ENCODE peak calls at places on chromosomes 7 and 10, in seven cellular contexts. Y is cardiac muscle cell, V is GM12864, K is left ventricle myocardium inferior, I is A549, X is mammary epithelial cell, U is RWPE2. P is an unnamed sample.

GRCh38 chr7:21261627-21262564 is 166.0 kb upstream of the SP4 start:
- DNase-seq in X (peak), K (no peak), V (peak), I (peak), Y (peak), U (no peak), P (peak)

GRCh38 chr10:72426982-72427381 is 72.3 kb upstream of the DNAJB12 start:
- DNase-seq in K (peak), X (no peak), I (no peak), Y (no peak), U (no peak), V (no peak), P (no peak)

GRCh38 chr7:92751902-92752901 is 84.2 kb downstream of the CDK6 start:
- DNase-seq in I (peak), K (no peak), Y (no peak), V (no peak), U (no peak), X (peak), P (peak)

GRCh38 chr10:131977323-131978096 is 4.2 kb downstream of the BNIP3 start:
- DNase-seq in U (no peak), I (no peak), Y (no peak), K (no peak), X (no peak), V (no peak), P (no peak)

GRCh38 chr7:151721694-151722093 is 155.2 kb downstream of the PRKAG2 start:
- DNase-seq in V (no peak), U (no peak), I (no peak), X (no peak), Y (no peak), K (no peak), P (no peak)

GRCh38 chr10:129853236-129853946 is 110.7 kb downstream of the EBF3 start:
- DNase-seq in I (peak), U (no peak), Y (no peak), K (no peak), X (no peak), V (no peak), P (peak)

GRCh38 chr7:130022623-130023175 is 28.5 kb downstream of the ZC3HC1 start:
- DNase-seq in Y (no peak), V (no peak), U (no peak), X (no peak), K (no peak), I (no peak), P (no peak)

GRCh38 chr10:33416209-33416608 is 81.7 kb upstream of the NRP1 start:
- DNase-seq in U (no peak), Y (no peak), K (no peak), V (no peak), I (no peak), X (no peak), P (no peak)

GRCh38 chr10:103451091-103451801 is 924 bp downstream of the CALHM2 start:
- DNase-seq in X (peak), Y (no peak), U (no peak), K (peak), I (peak), V (no peak), P (peak)

GRCh38 chr7:33854951-33855350 is 50.4 kb upstream of the BMPER start:
- DNase-seq in K (no peak), V (no peak), Y (no peak), I (no peak), X (peak), U (no peak), P (peak)

GRCh38 chr7:132049462-132050304 is 493.3 kb upstream of the PODXL start:
- DNase-seq in K (no peak), U (no peak), I (peak), V (no peak), X (no peak), Y (peak), P (peak)

GRCh38 chr10:1329622-1330021 is 273.4 kb downstream of the WDR37 start:
- DNase-seq in V (no peak), K (no peak), X (no peak), Y (no peak), I (no peak), U (no peak), P (no peak)

GRCh38 chr10:88074971-88075370 is 211.5 kb downstream of the PTEN start:
- DNase-seq in U (no peak), K (no peak), Y (no peak), V (no peak), X (no peak), I (no peak), P (no peak)

GRCh38 chr7:144018065-144018464 is 17.9 kb downstream of the OR6B1 start:
- DNase-seq in I (no peak), U (no peak), X (no peak), K (no peak), Y (no peak), V (no peak), P (no peak)

DNA sequence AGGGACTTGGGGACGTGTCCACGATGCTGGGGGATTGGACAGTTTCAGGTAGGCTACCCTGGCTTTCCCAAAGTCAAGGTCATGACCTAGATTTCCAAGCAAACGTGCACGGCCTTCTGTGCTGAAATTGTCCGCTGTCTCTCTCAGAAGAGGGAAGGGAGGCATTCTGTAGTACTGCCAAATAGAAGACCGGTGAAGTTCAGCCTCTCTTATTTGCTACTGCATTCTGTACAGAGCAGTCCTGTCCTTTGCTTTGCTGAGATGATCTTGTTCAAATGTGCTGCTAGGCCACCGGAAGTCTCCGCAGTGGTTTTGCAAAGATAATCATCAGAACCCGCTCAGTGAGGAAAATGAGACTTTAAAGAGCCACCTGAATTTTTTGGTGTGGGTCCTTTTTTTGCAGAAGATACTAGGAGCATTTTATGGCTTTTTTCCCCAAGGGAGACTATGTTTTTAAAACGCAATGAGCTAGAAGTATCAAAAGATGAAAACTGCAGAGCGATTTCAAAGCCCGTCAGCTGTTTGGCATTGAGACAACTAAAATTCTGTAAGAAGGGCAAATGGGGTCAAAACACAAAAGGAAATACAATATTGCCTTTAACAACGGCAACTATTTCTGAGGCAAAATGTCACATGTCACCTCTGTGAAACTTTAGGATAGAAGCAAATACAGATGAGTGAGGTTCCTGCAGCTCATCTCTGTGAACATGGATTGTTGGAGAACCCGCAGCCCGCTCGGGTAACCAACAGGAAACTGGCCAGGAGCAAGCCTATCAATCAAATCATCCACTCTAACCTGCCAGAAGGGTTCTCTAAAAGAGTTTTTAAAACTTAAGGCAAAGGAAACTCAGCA is 1.3 kb upstream of the NMT2 start:
- DNase-seq in I (no peak), X (no peak), K (no peak), V (no peak), U (no peak), Y (peak), P (peak)
- H3K4me3 ChIP-seq in I (no peak), X (no peak), K (peak), V (no peak), U (no peak), Y (no peak), P (no peak)

GRCh38 chr10:18162021-18162631 is 21.9 kb downstream of the CACNB2 start:
- DNase-seq in U (no peak), K (no peak), Y (no peak), V (no peak), X (no peak), I (no peak), P (no peak)
- TF ChIP-seq CTCF in U (no peak), K (no peak), Y (no peak), V (no peak), X (no peak), I (no peak), P (no peak)

GRCh38 chr7:111092406-111093160 is 1.7 kb downstream of the LRRN3 start:
- DNase-seq in I (no peak), V (no peak), U (no peak), K (no peak), Y (no peak), X (no peak), P (no peak)

GRCh38 chr7:111091623-111092370 is 870 bp downstream of the LRRN3 start:
- DNase-seq in K (no peak), X (no peak), V (no peak), I (no peak), U (no peak), Y (no peak), P (no peak)

GRCh38 chr7:111089822-111090426 is 1.0 kb upstream of the LRRN3 start:
- DNase-seq in I (peak), Y (peak), U (no peak), V (no peak), K (no peak), X (peak), P (peak)

GRCh38 chr7:111088328-111088727 is 2.6 kb upstream of the LRRN3 start:
- DNase-seq in V (no peak), U (no peak), K (no peak), X (no peak), Y (no peak), I (no peak), P (no peak)

DNA sequence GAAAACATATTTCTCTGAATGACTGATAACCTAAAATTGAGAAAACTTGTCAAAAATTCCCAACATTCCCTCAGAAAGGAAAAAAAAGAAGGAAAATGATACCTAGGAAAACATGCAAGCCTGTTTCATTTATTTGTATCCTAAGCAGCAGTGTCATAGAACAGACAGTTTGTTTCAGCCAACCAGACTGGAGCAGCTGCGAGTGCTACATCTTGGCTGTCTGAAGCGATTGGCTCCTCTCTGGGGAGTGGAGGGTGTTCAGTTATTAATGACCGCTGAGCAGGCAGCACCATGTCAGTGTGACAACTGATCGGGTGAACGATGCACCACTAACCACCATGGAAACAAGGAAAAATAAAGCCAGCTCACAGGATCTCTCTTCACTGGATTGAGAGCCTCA is at the start of gene LRRN3:
- DNase-seq in Y (peak), K (peak), V (no peak), X (no peak), I (no peak), U (no peak), P (peak)
- H3K4me3 ChIP-seq in Y (peak), K (peak), V (no peak), X (no peak), I (no peak), U (no peak), P (peak)

DNA sequence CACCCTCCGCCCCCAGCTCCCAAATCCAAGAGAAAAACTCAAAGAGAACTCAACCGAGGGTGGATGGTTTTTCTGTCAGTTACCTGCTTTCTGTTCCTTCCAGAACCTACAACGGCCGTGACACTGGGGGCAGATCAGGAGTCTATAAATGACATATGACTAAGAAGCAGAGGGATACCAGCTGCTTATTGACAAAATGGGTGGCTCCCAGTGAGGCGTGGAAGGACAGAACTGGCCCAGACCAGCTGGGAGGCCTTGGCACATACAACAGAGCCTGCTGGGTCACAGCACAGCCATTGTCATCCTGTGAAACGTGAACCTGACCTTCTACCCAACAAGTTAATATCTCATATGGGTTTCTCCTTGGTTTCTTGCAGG is 84.3 kb upstream of the ADRB1 start:
- DNase-seq in U (no peak), Y (no peak), K (no peak), V (peak), X (no peak), I (peak), P (no peak)
- TF ChIP-seq CTCF in U (no peak), Y (no peak), K (no peak), V (no peak), X (no peak), I (no peak), P (no peak)

GRCh38 chr7:88226886-88227516 is 7.2 kb upstream of the SRI start:
- DNase-seq in I (peak), K (no peak), U (peak), X (peak), V (no peak), Y (no peak), P (peak)
- H3K4me3 ChIP-seq in I (no peak), K (no peak), U (no peak), X (no peak), V (no peak), Y (no peak), P (no peak)

GRCh38 chr10:3452683-3453388 is 280.3 kb upstream of the PITRM1 start:
- DNase-seq in V (no peak), X (peak), U (no peak), K (no peak), I (peak), Y (no peak), P (peak)
- TF ChIP-seq CTCF in V (no peak), X (no peak), U (peak), K (no peak), I (no peak), Y (no peak), P (no peak)

DNA sequence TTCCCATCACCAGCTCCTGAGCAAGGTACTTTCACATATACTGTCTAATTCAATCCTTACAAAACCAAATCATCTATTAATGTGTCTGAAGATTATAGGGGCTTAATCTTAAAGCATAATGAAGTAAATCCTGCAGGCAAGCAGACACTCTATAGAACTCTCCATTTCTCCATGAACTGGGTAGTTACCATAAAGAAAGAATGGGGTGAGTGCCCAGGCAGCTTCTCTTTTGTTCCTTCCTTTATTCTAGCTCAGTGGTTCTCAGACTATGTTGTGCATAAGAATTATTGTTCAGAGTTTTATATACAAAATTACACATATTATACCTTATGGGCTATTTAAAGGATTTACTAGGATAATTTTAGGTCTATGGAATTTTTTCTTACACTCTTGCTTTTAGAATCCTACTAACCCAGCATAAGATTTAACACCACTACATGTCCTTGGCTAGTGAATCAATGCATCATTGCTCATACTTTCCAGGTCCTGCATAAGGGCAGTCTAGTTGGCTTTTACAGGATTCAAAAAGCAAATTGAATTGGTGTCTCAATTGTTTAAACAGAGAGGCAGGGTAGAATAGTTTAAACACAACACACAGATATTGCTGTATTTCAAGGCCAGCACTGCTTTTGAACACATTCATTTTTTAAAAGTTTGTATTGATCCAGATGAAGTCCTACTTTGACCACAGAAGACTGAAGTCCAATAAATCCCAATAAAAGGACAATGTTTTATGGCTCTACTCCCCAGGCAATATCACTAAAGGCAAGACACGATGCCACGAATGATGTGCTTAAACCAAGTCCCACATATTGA is 12.9 kb downstream of the SGCE start:
- DNase-seq in U (no peak), X (peak), Y (no peak), V (no peak), K (no peak), I (no peak), P (no peak)
- H3K4me3 ChIP-seq in U (no peak), X (no peak), Y (no peak), V (no peak), K (no peak), I (no peak), P (no peak)

GRCh38 chr7:30027065-30027456 is 559 bp upstream of the FKBP14 start:
- DNase-seq in K (no peak), Y (no peak), I (peak), V (no peak), X (peak), U (no peak), P (peak)

GRCh38 chr7:30026229-30027064 is at the start of gene FKBP14:
- DNase-seq in Y (peak), V (peak), U (peak), K (peak), X (peak), I (peak), P (peak)

GRCh38 chr7:30028749-30029635 is 780 bp downstream of the PLEKHA8 start:
- DNase-seq in X (peak), Y (peak), U (peak), I (peak), K (peak), V (no peak), P (peak)

GRCh38 chr7:30029696-30030095 is 1.5 kb downstream of the PLEKHA8 start:
- DNase-seq in I (no peak), K (no peak), U (no peak), V (no peak), X (peak), Y (no peak), P (no peak)

GRCh38 chr7:30027915-30028748 is at the start of gene PLEKHA8:
- DNase-seq in X (peak), V (peak), K (peak), Y (peak), I (peak), U (peak), P (peak)
- TF ChIP-seq CTCF in X (no peak), V (no peak), K (no peak), Y (no peak), I (no peak), U (no peak), P (no peak)

GRCh38 chr10:92832998-92833642 is 15.2 kb upstream of the EXOC6 start:
- DNase-seq in Y (no peak), K (no peak), V (no peak), X (no peak), U (no peak), I (no peak), P (no peak)

GRCh38 chr10:92829042-92829785 is 19.1 kb upstream of the EXOC6 start:
- DNase-seq in I (no peak), U (no peak), K (no peak), X (no peak), Y (no peak), V (no peak), P (no peak)

GRCh38 chr10:92832121-92832520 is 16.2 kb upstream of the EXOC6 start:
- DNase-seq in K (no peak), U (no peak), X (no peak), I (no peak), V (no peak), Y (no peak), P (no peak)

GRCh38 chr10:92834331-92834730 is 14.0 kb upstream of the EXOC6 start:
- DNase-seq in U (no peak), X (no peak), I (no peak), Y (no peak), V (no peak), K (no peak), P (no peak)

GRCh38 chr10:92830478-92831389 is 17.6 kb upstream of the EXOC6 start:
- DNase-seq in Y (no peak), U (no peak), I (no peak), X (no peak), V (no peak), K (no peak), P (no peak)
- H3K4me3 ChIP-seq in Y (no peak), U (no peak), I (no peak), X (no peak), V (no peak), K (peak), P (no peak)